ENCODE peak calls at places on chromosomes 13 and 19, in seven cellular contexts. R is right atrium auricular region; W is AG09309; X is fibroblast of lung; J is Jurkat, Clone E6-1; Z is BE2C; H is GM23248. N is an unnamed sample.

GRCh38 chr13:81540777-81541176 is 1199.9 kb upstream of the SPRY2 start:
- DNase-seq in R (no peak), W (no peak), X (no peak), J (peak; percentile 9), Z (peak; percentile 19), H (peak; percentile 18), N (no peak)

GRCh38 chr19:12364391-12365093 is 941 bp downstream of the ZNF442 start:
- DNase-seq in R (peak; percentile 60), W (no peak), X (peak; percentile 10), J (no peak), Z (no peak), H (peak; percentile 71), N (peak; percentile 20)

GRCh38 chr19:7982651-7983099 is 22.8 kb downstream of the ELAVL1 start:
- DNase-seq in R (no peak), W (no peak), X (no peak), J (no peak), Z (no peak), H (no peak), N (no peak)

GRCh38 chr19:38494379-38494778 is 60.9 kb downstream of the RYR1 start:
- DNase-seq in R (no peak), W (no peak), X (no peak), J (no peak), Z (no peak), H (no peak), N (no peak)

GRCh38 chr13:75607447-75607846 is 28.7 kb upstream of the LMO7 start:
- DNase-seq in R (no peak), W (no peak), X (no peak), J (no peak), Z (no peak), H (no peak), N (no peak)

GRCh38 chr13:27920677-27921420 is 1.0 kb downstream of the PDX1 start:
- DNase-seq in R (no peak), W (no peak), X (no peak), J (no peak), Z (no peak), H (peak; percentile 46), N (no peak)

GRCh38 chr19:15316498-15316897 is 15.8 kb downstream of the BRD4 start:
- DNase-seq in R (no peak), W (no peak), X (peak; percentile 72), J (no peak), Z (no peak), H (peak; percentile 61), N (no peak)

GRCh38 chr19:861756-862528 is 2.5 kb downstream of the CFD start:
- DNase-seq in R (no peak), W (no peak), X (no peak), J (peak; percentile 62), Z (peak; percentile 80), H (peak; percentile 50), N (no peak)

GRCh38 chr19:28406966-28407365 is 806.0 kb downstream of the UQCRFS1 start:
- DNase-seq in R (no peak), W (no peak), X (no peak), J (no peak), Z (no peak), H (no peak), N (no peak)

GRCh38 chr13:33355470-33355869 is 69.9 kb upstream of the STARD13 start:
- DNase-seq in R (no peak), W (peak; percentile 52), X (no peak), J (no peak), Z (no peak), H (peak; percentile 71), N (peak; percentile 37)

GRCh38 chr13:111627596-111627995 is 307.2 kb downstream of the TEX29 start:
- DNase-seq in R (peak; percentile 46), W (no peak), X (no peak), J (no peak), Z (no peak), H (no peak), N (no peak)

GRCh38 chr19:38856813-38857212 is 7.0 kb upstream of the HNRNPL start:
- DNase-seq in R (no peak), W (no peak), X (no peak), J (no peak), Z (no peak), H (no peak), N (no peak)

GRCh38 chr13:97484286-97484685 is 50.3 kb downstream of the RAP2A start:
- DNase-seq in R (no peak), W (no peak), X (no peak), J (no peak), Z (no peak), H (no peak), N (no peak)
- H3K4me3 ChIP-seq in R (no peak overlapping the region), W (no peak overlapping the region), X (no peak overlapping the region), J (no peak overlapping the region), Z (no peak overlapping the region), H (no peak overlapping the region), N (no peak overlapping the region)

DNA sequence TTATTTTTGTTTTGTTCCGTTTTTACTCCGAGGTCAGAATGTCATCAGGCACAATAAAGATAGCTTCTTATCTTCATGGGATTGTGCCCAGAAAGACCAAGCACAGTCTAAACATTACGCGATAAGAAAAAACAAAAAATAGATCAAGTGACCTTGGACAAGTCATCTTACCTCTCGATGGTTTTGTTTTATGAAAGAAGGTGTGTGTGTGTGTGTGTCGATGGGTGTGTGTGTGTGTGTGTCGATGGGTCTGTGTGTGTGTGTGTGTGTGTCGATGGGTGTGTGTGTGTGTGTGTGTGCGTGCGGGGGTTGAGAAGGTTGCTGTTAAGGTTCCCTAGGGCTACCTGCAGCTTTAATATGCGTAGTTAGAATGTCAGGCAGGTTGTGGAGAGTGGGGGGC is 616 bp upstream of the ATP8A2 start:
- DNase-seq in R (no peak), W (no peak), X (no peak), J (no peak), Z (no peak), H (no peak), N (no peak)
- H3K4me3 ChIP-seq in R (no peak overlapping the region), W (no peak overlapping the region), X (no peak overlapping the region), J (no peak overlapping the region), Z (no peak overlapping the region), H (no peak overlapping the region), N (no peak overlapping the region)

GRCh38 chr13:98525452-98525851 is 51.5 kb downstream of the STK24 start:
- DNase-seq in R (no peak), W (no peak), X (no peak), J (no peak), Z (no peak), H (no peak), N (no peak)
- H3K4me3 ChIP-seq in R (no peak overlapping the region), W (no peak overlapping the region), X (no peak overlapping the region), J (no peak overlapping the region), Z (no peak overlapping the region), H (no peak overlapping the region), N (no peak overlapping the region)

GRCh38 chr19:34675250-34675649 is 1.7 kb downstream of the SCGB2B2 start:
- DNase-seq in R (no peak), W (no peak), X (no peak), J (no peak), Z (no peak), H (no peak), N (no peak)

GRCh38 chr19:34677386-34678084 is at the start of gene ZNF302:
- DNase-seq in R (peak; percentile 98), W (peak; percentile 90), X (peak; percentile 97), J (peak; percentile 84), Z (peak; percentile 96), H (peak; percentile 99), N (peak; percentile 98)

GRCh38 chr19:34678085-34678412 is 571 bp downstream of the ZNF302 start:
- DNase-seq in R (no peak), W (no peak), X (no peak), J (no peak), Z (no peak), H (no peak), N (no peak)

GRCh38 chr19:34676697-34677385 is at the start of gene SCGB2B2:
- DNase-seq in R (peak; percentile 78), W (peak; percentile 24), X (no peak), J (peak; percentile 80), Z (peak; percentile 64), H (no peak), N (no peak)

DNA sequence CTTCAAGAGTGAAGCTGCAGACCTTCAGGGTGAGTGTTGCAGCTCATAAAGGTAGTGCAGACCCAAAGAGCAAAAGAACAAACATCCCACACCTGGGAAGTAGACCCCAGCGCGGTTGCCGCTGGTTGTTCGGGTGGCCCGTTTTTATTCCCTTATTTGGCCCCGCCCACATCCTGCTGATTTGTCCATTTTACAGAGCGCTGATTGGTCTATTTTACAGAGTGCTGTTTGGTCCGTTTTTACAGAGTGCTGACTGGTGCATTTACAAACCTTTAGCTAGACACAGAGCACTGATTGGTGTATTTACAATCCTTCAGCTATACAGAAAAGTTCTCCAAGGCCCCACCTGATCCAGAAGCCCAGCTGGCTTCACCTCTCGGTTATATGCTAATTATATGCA is 1.0 kb downstream of the SCGB2B2 start:
- DNase-seq in R (no peak), W (no peak), X (no peak), J (no peak), Z (no peak), H (no peak), N (no peak)
- H3K4me3 ChIP-seq in R (peak overlapping the region; percentile 82), W (no peak overlapping the region), X (no peak overlapping the region), J (no peak overlapping the region), Z (no peak overlapping the region), H (no peak overlapping the region), N (no peak overlapping the region)

DNA sequence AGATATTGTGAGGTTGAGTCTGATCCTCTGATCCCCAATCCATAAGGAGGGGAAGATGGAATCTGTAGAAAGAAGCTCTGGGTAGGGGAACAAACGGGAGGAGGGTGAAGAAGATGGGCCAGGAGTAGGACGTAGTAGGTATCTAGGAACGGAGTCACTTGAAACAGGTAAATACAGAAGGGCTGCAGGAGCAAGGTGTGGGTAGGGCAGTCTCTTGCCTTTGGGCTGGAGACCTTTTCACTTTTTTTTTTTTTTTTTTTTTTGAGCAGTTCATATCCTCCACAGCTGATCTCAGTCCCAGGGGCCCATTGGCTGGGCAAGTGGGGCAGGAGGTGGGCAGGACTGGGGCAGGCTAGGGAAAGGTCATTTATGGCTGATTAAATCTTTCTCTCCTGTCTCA is 1.5 kb downstream of the BCKDHA start:
- DNase-seq in R (no peak), W (no peak), X (no peak), J (no peak), Z (no peak), H (no peak), N (no peak)
- H3K4me3 ChIP-seq in R (no peak overlapping the region), W (peak overlapping the region; percentile 88), X (no peak overlapping the region), J (peak overlapping the region; percentile 59), Z (peak overlapping the region; percentile 91), H (peak overlapping the region; percentile 100), N (peak overlapping the region; percentile 88)

DNA sequence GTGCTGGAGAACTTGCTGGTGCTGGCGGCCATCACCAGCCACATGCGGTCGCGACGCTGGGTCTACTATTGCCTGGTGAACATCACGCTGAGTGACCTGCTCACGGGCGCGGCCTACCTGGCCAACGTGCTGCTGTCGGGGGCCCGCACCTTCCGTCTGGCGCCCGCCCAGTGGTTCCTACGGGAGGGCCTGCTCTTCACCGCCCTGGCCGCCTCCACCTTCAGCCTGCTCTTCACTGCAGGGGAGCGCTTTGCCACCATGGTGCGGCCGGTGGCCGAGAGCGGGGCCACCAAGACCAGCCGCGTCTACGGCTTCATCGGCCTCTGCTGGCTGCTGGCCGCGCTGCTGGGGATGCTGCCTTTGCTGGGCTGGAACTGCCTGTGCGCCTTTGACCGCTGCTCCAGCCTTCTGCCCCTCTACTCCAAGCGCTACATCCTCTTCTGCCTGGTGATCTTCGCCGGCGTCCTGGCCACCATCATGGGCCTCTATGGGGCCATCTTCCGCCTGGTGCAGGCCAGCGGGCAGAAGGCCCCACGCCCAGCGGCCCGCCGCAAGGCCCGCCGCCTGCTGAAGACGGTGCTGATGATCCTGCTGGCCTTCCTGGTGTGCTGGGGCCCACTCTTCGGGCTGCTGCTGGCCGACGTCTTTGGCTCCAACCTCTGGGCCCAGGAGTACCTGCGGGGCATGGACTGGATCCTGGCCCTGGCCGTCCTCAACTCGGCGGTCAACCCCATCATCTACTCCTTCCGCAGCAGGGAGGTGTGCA is 587 bp downstream of the S1PR4 start:
- DNase-seq in R (no peak), W (no peak), X (no peak), J (no peak), Z (no peak), H (no peak), N (no peak)
- H3K4me3 ChIP-seq in R (peak overlapping the region; percentile 24), W (no peak overlapping the region), X (no peak overlapping the region), J (no peak overlapping the region), Z (no peak overlapping the region), H (no peak overlapping the region), N (peak overlapping the region; percentile 1)

GRCh38 chr19:30245401-30246039 is 126.7 kb upstream of the ZNF536 start:
- DNase-seq in R (no peak), W (no peak), X (no peak), J (no peak), Z (no peak), H (no peak), N (no peak)
- H3K4me3 ChIP-seq in R (no peak overlapping the region), W (no peak overlapping the region), X (no peak overlapping the region), J (no peak overlapping the region), Z (no peak overlapping the region), H (no peak overlapping the region), N (no peak overlapping the region)